ENCODE peak calls at places on chromosomes 13 and 19, in six cellular contexts. W, T, Q, S, F and U are unnamed samples.

GRCh38 chr13:40456979-40457553 is 209.4 kb downstream of the FOXO1 start:
- DNase-seq in W (no peak), T (no peak), Q (no peak), S (no peak), F (no peak), U (no peak)

GRCh38 chr19:58117841-58118575 is 20.0 kb upstream of the ZSCAN18 start:
- DNase-seq in W (no peak), T (no peak), Q (no peak), S (no peak), F (no peak), U (no peak)

GRCh38 chr13:50893211-50893852 is 16.3 kb upstream of the RNASEH2B start:
- DNase-seq in W (peak), T (no peak), Q (no peak), S (no peak), F (no peak), U (peak)

GRCh38 chr13:44703371-44703770 is 127.2 kb upstream of the TSC22D1 start:
- DNase-seq in W (peak), T (no peak), Q (no peak), S (no peak), F (peak), U (no peak)

GRCh38 chr13:35699181-35699580 is 222.7 kb upstream of the MAB21L1 start:
- DNase-seq in W (no peak), T (peak), Q (no peak), S (no peak), F (no peak), U (no peak)

GRCh38 chr13:26037302-26037701 is 14.5 kb downstream of the SHISA2 start:
- DNase-seq in W (peak), T (no peak), Q (no peak), S (no peak), F (no peak), U (no peak)

GRCh38 chr19:34838753-34839431 is 65.9 kb upstream of the ZNF599 start:
- DNase-seq in W (no peak), T (no peak), Q (no peak), S (no peak), F (no peak), U (no peak)

GRCh38 chr13:31174018-31174417 is 12.3 kb upstream of the HSPH1 start:
- DNase-seq in W (no peak), T (no peak), Q (no peak), S (no peak), F (no peak), U (no peak)

GRCh38 chr13:42899266-42899665 is 92.8 kb downstream of the EPSTI1 start:
- DNase-seq in W (no peak), T (no peak), Q (no peak), S (no peak), F (no peak), U (no peak)

GRCh38 chr13:105979586-105979985 is 555.9 kb downstream of the EFNB2 start:
- DNase-seq in W (no peak), T (no peak), Q (no peak), S (no peak), F (no peak), U (no peak)

GRCh38 chr19:17532116-17532515 is 20.7 kb downstream of the PGLS start:
- DNase-seq in W (no peak), T (no peak), Q (no peak), S (no peak), F (no peak), U (no peak)

GRCh38 chr13:54657588-54657987 is 1629.0 kb downstream of the OLFM4 start:
- DNase-seq in W (no peak), T (no peak), Q (no peak), S (no peak), F (no peak), U (no peak)

GRCh38 chr13:63308585-63308984 is 1892.9 kb upstream of the PCDH20 start:
- DNase-seq in W (no peak), T (no peak), Q (no peak), S (no peak), F (no peak), U (no peak)

GRCh38 chr19:47353307-47353712 is 4.2 kb downstream of the DHX34 start:
- DNase-seq in W (no peak), T (no peak), Q (peak), S (no peak), F (no peak), U (no peak)

GRCh38 chr19:14821958-14822357 is 13.0 kb downstream of the OR7A5 start:
- DNase-seq in W (no peak), T (no peak), Q (no peak), S (no peak), F (no peak), U (peak)

GRCh38 chr19:6464070-6464873 is at the start of gene CRB3:
- DNase-seq in W (no peak), T (no peak), Q (no peak), S (no peak), F (peak), U (no peak)

GRCh38 chr19:55647732-55648656 is at the start of gene CCDC106:
- DNase-seq in W (peak), T (no peak), Q (peak), S (peak), F (no peak), U (no peak)

GRCh38 chr19:47228168-47228936 is 2.6 kb downstream of the BBC3 start:
- DNase-seq in W (peak), T (no peak), Q (peak), S (peak), F (peak), U (no peak)

GRCh38 chr13:20495087-20496023 is 30.3 kb downstream of the CRYL1 start:
- DNase-seq in W (peak), T (peak), Q (no peak), S (peak), F (peak), U (peak)

GRCh38 chr19:10884273-10884672 is 12.9 kb downstream of the CARM1 start:
- DNase-seq in W (peak), T (no peak), Q (no peak), S (no peak), F (no peak), U (no peak)

GRCh38 chr19:18254546-18255500 is 19.4 kb downstream of the IQCN start:
- DNase-seq in W (no peak), T (no peak), Q (no peak), S (no peak), F (no peak), U (no peak)

GRCh38 chr13:99182439-99182838 is 18.2 kb upstream of the UBAC2 start:
- DNase-seq in W (no peak), T (no peak), Q (no peak), S (no peak), F (no peak), U (no peak)

GRCh38 chr19:4338441-4339350 is at the start of gene STAP2:
- DNase-seq in W (no peak), T (no peak), Q (no peak), S (no peak), F (no peak), U (no peak)

GRCh38 chr19:28475525-28475924 is 737.4 kb downstream of the UQCRFS1 start:
- DNase-seq in W (no peak), T (no peak), Q (no peak), S (no peak), F (no peak), U (peak)

GRCh38 chr13:98509271-98510155 is 67.4 kb downstream of the STK24 start:
- DNase-seq in W (peak), T (peak), Q (peak), S (peak), F (peak), U (peak)

GRCh38 chr13:56718791-56719190 is 421.9 kb upstream of the PRR20A start:
- DNase-seq in W (no peak), T (no peak), Q (no peak), S (no peak), F (no peak), U (no peak)